ENCODE peak calls at places on chromosomes 7 and 10, in four cellular contexts. G, P, D and Z are unnamed samples.

GRCh38 chr10:104092749-104093148 is 7.1 kb upstream of the COL17A1 start:
- DNase-seq in D (no peak), P (no peak), G (no peak), Z (no peak)

GRCh38 chr7:48643420-48644013 is 280.8 kb upstream of the CDC14C start:
- DNase-seq in D (no peak), P (no peak), G (no peak), Z (no peak)

GRCh38 chr7:138226001-138226476 is 149.8 kb downstream of the AKR1D1 start:
- DNase-seq in P (peak), G (no peak), D (no peak), Z (no peak)

GRCh38 chr10:67934331-67934730 is 49.9 kb downstream of the SIRT1 start:
- DNase-seq in G (no peak), D (no peak), P (no peak), Z (no peak)

GRCh38 chr10:17026686-17027485 is 102.7 kb downstream of the CUBN start:
- DNase-seq in D (no peak), P (no peak), G (peak), Z (no peak)

GRCh38 chr10:133335238-133336122 is 1.2 kb downstream of the CALY start:
- DNase-seq in G (peak), D (peak), P (peak), Z (peak)

GRCh38 chr7:74498996-74499834 is 45.5 kb downstream of the GTF2IRD1 start:
- DNase-seq in P (no peak), G (no peak), D (no peak), Z (no peak)

GRCh38 chr7:102193806-102194205 is 92.9 kb upstream of the SH2B2 start:
- DNase-seq in D (no peak), G (peak), P (no peak), Z (no peak)

GRCh38 chr7:77459311-77459726 is 43.2 kb upstream of the GSAP start:
- DNase-seq in P (no peak), G (no peak), D (no peak), Z (no peak)

GRCh38 chr10:99695761-99696160 is 36.2 kb downstream of the COX15 start:
- DNase-seq in D (no peak), P (no peak), G (peak), Z (no peak)

GRCh38 chr7:151917791-151918311 is 38.4 kb upstream of the GALNTL5 start:
- DNase-seq in P (no peak), D (no peak), G (no peak), Z (no peak)

GRCh38 chr10:100645609-100646008 is 99.8 kb upstream of the PAX2 start:
- DNase-seq in G (no peak), D (no peak), P (no peak), Z (no peak)

GRCh38 chr10:55183993-55184392 is 383.0 kb upstream of the PCDH15 start:
- DNase-seq in G (no peak), P (no peak), D (no peak), Z (no peak)

GRCh38 chr10:55174419-55174818 is 373.4 kb upstream of the PCDH15 start:
- DNase-seq in G (no peak), D (no peak), P (no peak), Z (no peak)

DNA sequence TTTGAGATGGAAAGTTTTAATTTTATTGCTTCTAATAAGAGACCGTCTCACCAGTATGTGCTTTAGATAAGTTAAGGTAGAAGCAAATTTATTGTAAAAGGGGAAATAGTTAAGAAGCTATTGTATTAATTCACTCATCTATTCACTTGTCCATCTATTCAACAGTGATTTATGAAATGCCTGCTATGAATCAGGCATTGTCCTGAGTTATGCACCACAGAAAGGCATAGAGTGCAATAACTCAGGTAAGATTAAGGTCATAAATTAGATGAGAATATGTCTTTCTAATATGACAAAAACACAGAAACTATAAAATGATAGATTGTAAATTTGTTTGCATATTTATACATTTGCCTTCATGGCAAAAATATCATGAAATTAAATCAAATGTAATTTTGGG is 379.3 kb upstream of the PCDH15 start:
- DNase-seq in D (no peak), G (no peak), P (no peak), Z (no peak)
- TF ChIP-seq RAD21 in D (no peak), G (no peak), P (no peak), Z (no peak)

GRCh38 chr7:902996-903395 is 26.6 kb downstream of the GET4 start:
- DNase-seq in D (no peak), G (no peak), P (no peak), Z (no peak)
- TF ChIP-seq RAD21 in D (no peak), G (no peak), P (no peak), Z (no peak)

DNA sequence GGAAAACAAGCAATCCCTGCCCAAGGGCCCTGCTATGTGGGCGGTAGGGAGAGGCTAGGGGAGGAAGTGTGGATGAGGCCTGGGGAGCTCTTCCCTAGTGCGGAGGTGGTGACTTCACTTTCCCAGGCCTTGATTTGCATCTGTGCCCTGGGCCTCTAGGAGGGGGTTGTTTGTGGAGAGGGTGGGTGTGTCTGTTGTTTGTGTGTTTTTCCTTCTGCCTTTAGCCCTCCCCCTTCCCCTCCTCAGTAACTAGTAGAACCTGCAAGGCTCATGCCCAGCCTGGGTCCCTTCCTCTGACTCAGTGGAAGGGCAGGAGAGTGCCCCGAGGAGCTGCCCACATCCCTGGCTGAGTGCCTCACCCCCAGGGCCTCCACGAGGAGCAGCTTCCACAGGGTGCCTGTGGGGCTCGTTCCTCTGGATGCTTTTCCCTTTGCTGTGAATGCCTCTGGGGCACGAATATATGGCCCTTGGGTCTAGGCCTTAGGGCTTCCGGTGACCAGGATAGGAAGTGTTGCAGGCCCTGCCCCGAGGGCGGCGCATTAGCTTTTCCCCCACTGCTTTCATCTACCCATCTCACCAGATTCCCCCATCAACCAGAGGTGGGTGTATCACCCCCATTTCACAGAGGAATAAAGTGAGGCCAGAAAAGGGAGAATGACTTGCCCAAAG is 89.4 kb upstream of the DUSP5 start:
- DNase-seq in P (no peak), D (no peak), G (no peak), Z (no peak)
- TF ChIP-seq RAD21 in P (no peak), D (no peak), G (no peak), Z (no peak)

GRCh38 chr7:118629898-118630469 is 405.5 kb downstream of the ANKRD7 start:
- DNase-seq in D (no peak), P (no peak), G (no peak), Z (no peak)
- TF ChIP-seq RAD21 in D (no peak), P (no peak), G (no peak), Z (no peak)